ENCODE peak calls at places on chromosomes 4 and X, in four cellular contexts. C is HepG2, L is K562, N is GM12878. Q is an unnamed sample.
A peak's percentile ranks its signal among the peaks of the same experiment; 100 is the strongest.

GRCh38 chr4:100497729-100498250 is 20.0 kb downstream of the EMCN start:
- DNase-seq in C (no peak), L (no peak), N (no peak), Q (no peak)

GRCh38 chrX:146224442-146224841 is 406.8 kb downstream of the SLITRK2 start:
- DNase-seq in C (no peak), L (no peak), N (no peak), Q (no peak)

GRCh38 chr4:84938316-84938715 is 28.2 kb downstream of the WDFY3 start:
- DNase-seq in C (peak; percentile 15), L (no peak), N (no peak), Q (no peak)

GRCh38 chr4:152106781-152107321 is 346.0 kb upstream of the GATB start:
- DNase-seq in C (no peak), L (no peak), N (no peak), Q (peak; percentile 34)

GRCh38 chr4:182917182-182918043 is at the start of gene DCTD:
- DNase-seq in C (peak; percentile 65), L (peak; percentile 84), N (no peak), Q (peak; percentile 52)

GRCh38 chrX:112043997-112044396 is 38.6 kb downstream of the TRPC5 start:
- DNase-seq in C (no peak), L (no peak), N (no peak), Q (peak; percentile 34)

GRCh38 chr4:30719363-30720020 is 677 bp upstream of the PCDH7 start:
- DNase-seq in C (no peak), L (no peak), N (no peak), Q (peak; percentile 18)

GRCh38 chr4:55123791-55124190 is 1.6 kb downstream of the KDR start:
- DNase-seq in C (no peak), L (no peak), N (no peak), Q (no peak)

GRCh38 chr4:159269143-159269542 is 166.3 kb downstream of the RAPGEF2 start:
- DNase-seq in C (no peak), L (no peak), N (no peak), Q (no peak)

GRCh38 chr4:86512631-86513030 is 81.5 kb upstream of the PTPN13 start:
- DNase-seq in C (no peak), L (no peak), N (no peak), Q (no peak)

GRCh38 chr4:848307-848691 is 22.4 kb upstream of the CPLX1 start:
- DNase-seq in C (no peak), L (no peak), N (no peak), Q (no peak)

GRCh38 chrX:87409113-87409841 is 108.3 kb upstream of the KLHL4 start:
- DNase-seq in C (peak; percentile 15), L (peak; percentile 48), N (no peak), Q (peak; percentile 36)

GRCh38 chr4:123397276-123398150 is 918 bp downstream of the SPRY1 start:
- DNase-seq in C (peak; percentile 75), L (no peak), N (no peak), Q (peak; percentile 41)

GRCh38 chr4:48633657-48634056 is 143.6 kb downstream of the ZAR1 start:
- DNase-seq in C (no peak), L (no peak), N (no peak), Q (no peak)

GRCh38 chr4:107304699-107305286 is 268.7 kb upstream of the DKK2 start:
- DNase-seq in C (no peak), L (no peak), N (no peak), Q (no peak)

GRCh38 chrX:53354669-53355068 is 67.8 kb downstream of the SMC1A start:
- DNase-seq in C (no peak), L (no peak), N (no peak), Q (peak; percentile 19)

GRCh38 chrX:53732797-53733196 is 46.3 kb upstream of the HUWE1 start:
- DNase-seq in C (no peak), L (no peak), N (no peak), Q (no peak)

GRCh38 chrX:68238568-68238967 is 194.7 kb downstream of the OPHN1 start:
- DNase-seq in C (no peak), L (peak; percentile 13), N (no peak), Q (peak; percentile 19)

GRCh38 chrX:136130931-136131843 is 16.1 kb upstream of the FHL1 start:
- DNase-seq in C (peak; percentile 45), L (no peak), N (no peak), Q (peak; percentile 40)

GRCh38 chr4:128349921-128350320 is 62.3 kb upstream of the PGRMC2 start:
- DNase-seq in C (peak; percentile 92), L (peak; percentile 18), N (no peak), Q (peak; percentile 94)

GRCh38 chr4:188130355-188130754 is 8.9 kb upstream of the TRIML1 start:
- DNase-seq in C (no peak), L (no peak), N (no peak), Q (peak; percentile 30)

GRCh38 chr4:58191086-58191485 is 1080.9 kb upstream of the IGFBP7 start:
- DNase-seq in C (no peak), L (no peak), N (no peak), Q (no peak)

GRCh38 chr4:97990409-97990808 is 152.9 kb downstream of the STPG2 start:
- DNase-seq in C (no peak), L (no peak), N (no peak), Q (no peak)

GRCh38 chr4:97984545-97985131 is 158.6 kb downstream of the STPG2 start:
- DNase-seq in C (no peak), L (no peak), N (no peak), Q (no peak)

DNA sequence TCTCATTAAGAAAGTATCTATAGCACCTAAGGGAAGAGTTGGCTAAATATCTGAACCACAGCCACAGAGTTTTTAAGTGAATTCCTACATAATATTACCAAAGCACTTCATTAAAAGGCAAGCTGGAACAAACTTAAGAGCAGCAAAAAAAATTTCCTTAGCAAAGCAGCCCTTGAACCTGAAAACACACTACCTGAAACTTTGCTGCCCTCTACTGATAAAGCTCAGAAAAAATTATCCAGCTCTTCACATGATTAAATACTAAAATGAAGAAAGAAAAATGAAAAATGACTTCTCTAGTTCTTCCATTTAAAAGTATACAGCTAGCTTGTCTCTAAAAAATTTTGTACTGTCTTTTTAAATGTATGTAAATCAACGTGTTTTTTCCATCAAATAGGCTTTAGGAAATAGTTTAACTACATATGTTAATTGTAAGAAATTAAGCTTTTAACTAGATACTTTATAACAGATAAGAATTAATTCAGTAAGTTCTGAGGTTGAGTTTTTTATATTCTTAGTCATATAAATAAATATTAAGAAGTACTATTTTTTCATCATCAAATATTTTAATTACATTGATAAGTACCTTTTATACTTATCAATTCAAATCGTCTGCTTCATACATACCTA is 156.1 kb downstream of the STPG2 start:
- DNase-seq in C (peak; percentile 4), L (no peak), N (no peak), Q (peak; percentile 24)
- TF ChIP-seq KDM1A in C (no peak), L (no peak), N (no peak), Q (no peak)

GRCh38 chr4:88792821-88793220 is 95.2 kb upstream of the NAP1L5 start:
- DNase-seq in C (no peak), L (no peak), N (no peak), Q (peak; percentile 3)
- TF ChIP-seq POLR2AphosphoS2 in C (no peak), L (no peak), N (no peak), Q (no peak)

DNA sequence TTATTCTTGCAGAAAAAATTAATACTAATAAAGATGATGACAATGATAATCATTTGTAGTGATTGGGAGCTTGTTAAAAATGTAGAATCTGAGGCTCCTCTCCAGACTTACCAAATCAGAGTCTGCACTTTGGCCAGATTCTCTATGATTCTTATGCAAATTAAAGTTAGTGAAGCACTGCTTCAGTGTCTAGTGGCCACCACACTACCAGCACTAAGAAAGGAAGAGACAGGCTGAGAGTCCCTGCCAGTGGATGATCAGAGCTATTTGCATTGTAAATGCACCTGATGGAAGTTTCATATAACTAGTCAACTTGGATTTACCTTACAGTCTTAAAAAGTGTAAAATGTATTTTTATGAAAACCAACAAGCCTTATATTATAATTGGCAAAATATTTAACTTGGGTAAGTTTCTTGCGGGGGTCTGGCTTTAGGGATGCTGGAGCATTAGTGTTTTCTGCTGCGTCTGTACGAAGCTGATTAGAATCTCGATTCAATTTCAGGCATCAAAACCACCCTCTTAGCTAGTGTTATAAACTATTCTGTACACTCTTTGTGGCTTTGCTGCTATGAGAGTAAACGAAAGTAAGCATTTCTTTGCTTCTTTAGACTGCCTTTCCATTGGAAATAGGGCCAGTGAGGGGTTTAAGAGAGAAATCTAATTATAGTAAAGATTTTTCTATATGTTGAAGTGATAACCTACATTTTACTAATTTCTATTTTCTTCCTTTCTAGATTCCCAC is 114.1 kb downstream of the TLL1 start:
- DNase-seq in C (no peak), L (no peak), N (no peak), Q (no peak)
- TF ChIP-seq RAD21 in C (no peak), L (no peak), N (no peak), Q (no peak)

DNA sequence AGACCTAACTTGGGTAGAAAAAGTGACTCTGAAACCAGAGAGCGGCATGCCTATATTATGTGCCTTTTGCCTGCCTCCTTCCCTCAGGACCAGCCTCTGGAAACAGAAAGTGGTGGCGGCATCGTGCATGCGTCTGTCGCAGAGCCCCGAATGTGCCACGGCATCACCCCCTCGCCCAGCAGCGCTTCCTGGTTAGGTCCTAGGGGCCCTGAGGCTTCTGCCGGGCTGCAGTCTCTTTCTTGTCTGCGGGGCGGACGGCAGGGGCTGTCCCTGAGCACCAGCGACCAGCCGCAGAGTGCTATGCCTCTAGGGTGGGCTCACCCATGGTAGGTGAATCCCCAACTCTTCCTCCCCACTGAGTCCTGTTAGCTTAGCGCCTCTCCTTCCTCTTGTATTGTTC is 68.7 kb downstream of the VSIG4 start:
- DNase-seq in C (no peak), L (no peak), N (no peak), Q (no peak)
- TF ChIP-seq KDM1A in C (no peak), L (no peak), N (no peak), Q (no peak)

DNA sequence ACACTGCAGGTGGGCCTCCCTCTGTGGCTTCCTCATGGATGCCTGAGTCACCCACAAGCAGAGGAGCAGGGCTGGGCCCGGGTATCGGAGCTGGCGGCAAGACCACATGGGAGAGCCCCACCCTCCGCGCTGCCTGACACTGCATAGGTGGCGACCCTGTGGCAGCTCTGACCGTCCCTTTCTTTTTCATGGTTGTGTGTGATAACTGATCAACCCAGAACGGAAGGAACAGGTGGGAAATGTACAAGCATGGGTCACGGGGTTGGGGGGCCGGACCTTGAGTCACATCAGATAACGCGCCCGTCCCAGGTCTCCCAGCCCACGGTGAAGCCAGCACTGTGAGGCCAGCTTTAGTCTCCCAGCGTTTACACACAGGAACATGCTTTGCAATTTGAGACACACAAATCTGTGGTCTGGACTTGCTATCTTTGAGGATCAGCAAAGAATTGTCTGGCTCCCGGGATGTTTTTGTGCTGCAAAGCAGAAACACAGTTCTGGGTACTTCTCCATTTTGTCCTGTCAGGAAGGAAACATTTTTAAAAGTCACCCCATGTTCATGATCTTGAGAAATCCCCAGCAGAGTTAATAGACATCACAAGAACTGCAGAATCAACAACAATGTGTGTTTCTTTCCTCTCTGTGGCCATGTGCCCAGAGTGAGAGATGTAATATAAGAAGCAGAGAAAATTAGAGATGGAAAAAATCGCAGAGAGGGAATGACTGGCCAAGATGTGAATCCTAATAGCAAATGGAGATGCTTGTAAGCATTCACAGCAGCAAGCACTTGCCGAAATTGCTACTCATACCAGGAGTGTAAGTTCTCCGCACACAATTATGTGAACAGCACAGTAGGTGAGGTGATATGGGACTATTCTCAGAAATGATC is 70.1 kb upstream of the CBR4 start:
- DNase-seq in C (peak; percentile 88), L (peak; percentile 21), N (peak; percentile 51), Q (no peak)
- TF ChIP-seq POLR2AphosphoS2 in C (no peak), L (no peak), N (no peak), Q (no peak)

DNA sequence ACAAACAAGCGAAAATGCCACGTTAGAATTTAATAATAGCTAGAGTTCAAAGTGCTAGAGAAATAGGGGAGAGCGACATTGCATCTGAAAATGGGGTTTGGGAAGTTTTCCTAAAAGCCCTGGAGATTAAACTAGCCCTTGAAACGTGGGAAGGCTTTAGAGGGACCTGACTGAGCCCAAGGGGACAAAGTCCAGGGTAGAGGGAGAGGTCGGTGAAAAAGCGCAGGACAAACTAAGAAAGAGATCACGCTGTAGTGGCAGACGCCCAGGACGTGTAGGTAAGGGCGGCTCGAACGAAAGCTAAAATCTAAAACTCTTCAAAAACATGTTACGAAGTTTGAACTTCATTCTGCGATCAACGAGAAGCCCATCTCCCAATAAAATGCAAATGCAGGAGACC is 1.1 kb upstream of the ATP11C start:
- DNase-seq in C (peak; percentile 52), L (no peak), N (no peak), Q (peak; percentile 13)
- TF ChIP-seq RAD21 in C (no peak), L (no peak), N (no peak), Q (no peak)

Q was measured in A549.